ENCODE peak calls at places on chromosomes 2 and 18, in four cellular contexts. Y is NCI-H510A treated with DMSO at 0.1 percent for 48 hours, L is occipital lobe, S is NCI-H1105. W is an unnamed sample.

GRCh38 chr18:46067431-46068007 is 4.5 kb downstream of the PSTPIP2 start:
- DNase-seq in Y (no peak), L (no peak), S (no peak), W (no peak)

GRCh38 chr18:74276609-74277008 is 15.2 kb downstream of the CYB5A start:
- DNase-seq in Y (no peak), L (no peak), S (no peak), W (no peak)

GRCh38 chr2:74281576-74281975 is 61.6 kb downstream of the SLC4A5 start:
- DNase-seq in Y (no peak), L (no peak), S (no peak), W (no peak)

GRCh38 chr2:73984922-73985317 is 210 bp downstream of the TET3 start:
- DNase-seq in Y (peak; percentile 19), L (no peak), S (no peak), W (no peak)

GRCh38 chr18:48979944-48980890 is 29.5 kb upstream of the SMAD7 start:
- DNase-seq in Y (no peak), L (no peak), S (no peak), W (no peak)

GRCh38 chr2:8006181-8006580 is 675.7 kb upstream of the ID2 start:
- DNase-seq in Y (no peak), L (no peak), S (no peak), W (no peak)

GRCh38 chr2:241443486-241444223 is 64.7 kb downstream of the STK25 start:
- DNase-seq in Y (peak; percentile 41), L (no peak), S (peak; percentile 1), W (no peak)

GRCh38 chr18:63128242-63128967 is 191.2 kb downstream of the BCL2 start:
- DNase-seq in Y (no peak), L (no peak), S (no peak), W (no peak)

GRCh38 chr2:168948621-168949212 is 47.6 kb downstream of the G6PC2 start:
- DNase-seq in Y (no peak), L (no peak), S (no peak), W (no peak)

GRCh38 chr18:76149284-76149683 is 345.8 kb downstream of the ZNF516 start:
- DNase-seq in Y (no peak), L (no peak), S (no peak), W (no peak)

GRCh38 chr2:231280861-231281260 is 82.4 kb downstream of the ARMC9 start:
- DNase-seq in Y (no peak), L (no peak), S (no peak), W (no peak)

GRCh38 chr2:65326276-65326675 is 98.6 kb downstream of the ACTR2 start:
- DNase-seq in Y (peak; percentile 83), L (no peak), S (no peak), W (no peak)

GRCh38 chr2:17758123-17758522 is 4.2 kb downstream of the GEN1 start:
- DNase-seq in Y (no peak), L (no peak), S (no peak), W (no peak)

GRCh38 chr2:157792345-157793052 is 83.6 kb downstream of the ACVR1 start:
- DNase-seq in Y (no peak), L (no peak), S (no peak), W (no peak)

GRCh38 chr2:94759211-94759610 is 112.0 kb upstream of the TEKT4 start:
- DNase-seq in Y (no peak), L (no peak), S (no peak), W (no peak)

GRCh38 chr2:215664847-215665525 is 229.1 kb upstream of the FN1 start:
- DNase-seq in Y (no peak), L (no peak), S (no peak), W (no peak)

GRCh38 chr2:201909348-201909747 is 103.0 kb downstream of the CDK15 start:
- DNase-seq in Y (no peak), L (no peak), S (no peak), W (no peak)

GRCh38 chr18:77098033-77098432 is 34.5 kb downstream of the MBP start:
- DNase-seq in Y (no peak), L (no peak), S (no peak), W (no peak)

GRCh38 chr18:11980148-11980554 is 1.2 kb upstream of the IMPA2 start:
- DNase-seq in Y (peak; percentile 53), L (no peak), S (no peak), W (no peak)

GRCh38 chr2:215171151-215171550 is 32.7 kb upstream of the ABCA12 start:
- DNase-seq in Y (no peak), L (no peak), S (no peak), W (no peak)

GRCh38 chr18:3304832-3305231 is 42.9 kb downstream of the MYL12B start:
- DNase-seq in Y (no peak), L (no peak), S (no peak), W (no peak)

GRCh38 chr2:60483400-60483799 is 70.1 kb downstream of the BCL11A start:
- DNase-seq in Y (no peak), L (no peak), S (no peak), W (no peak)

GRCh38 chr18:58310517-58310916 is 266.5 kb downstream of the NEDD4L start:
- DNase-seq in Y (peak; percentile 59), L (no peak), S (no peak), W (no peak)

GRCh38 chr18:47108373-47108772 is 41.9 kb downstream of the HDHD2 start:
- DNase-seq in Y (no peak), L (no peak), S (no peak), W (no peak)

GRCh38 chr18:76251691-76252090 is 243.4 kb downstream of the ZNF516 start:
- DNase-seq in Y (no peak), L (no peak), S (no peak), W (no peak)

GRCh38 chr18:55031576-55031975 is 72.3 kb upstream of the CCDC68 start:
- DNase-seq in Y (no peak), L (no peak), S (no peak), W (no peak)

GRCh38 chr18:59842947-59843346 is 56.8 kb upstream of the PMAIP1 start:
- DNase-seq in Y (no peak), L (no peak), S (no peak), W (no peak)

GRCh38 chr2:41867553-41867952 is 180.3 kb upstream of the PKDCC start:
- DNase-seq in Y (no peak), L (no peak), S (no peak), W (no peak)

GRCh38 chr18:55124078-55124477 is 164.8 kb upstream of the CCDC68 start:
- DNase-seq in Y (no peak), L (no peak), S (no peak), W (no peak)

GRCh38 chr2:219107837-219108236 is 47.1 kb upstream of the IHH start:
- DNase-seq in Y (no peak), L (no peak), S (no peak), W (no peak)

GRCh38 chr18:44744206-44745180 is 63.8 kb downstream of the SETBP1 start:
- DNase-seq in Y (no peak), L (peak; percentile 28), S (no peak), W (no peak)

GRCh38 chr2:45930396-45930792 is 278.9 kb downstream of the PRKCE start:
- DNase-seq in Y (peak; percentile 80), L (peak; percentile 19), S (no peak), W (no peak)

GRCh38 chr2:60351802-60352201 is 201.7 kb downstream of the BCL11A start:
- DNase-seq in Y (no peak), L (no peak), S (no peak), W (no peak)

GRCh38 chr2:115161531-115162453 is 719.4 kb downstream of the DPP10 start:
- DNase-seq in Y (peak; percentile 67), L (peak; percentile 56), S (peak; percentile 57), W (no peak)

GRCh38 chr2:240431276-240431662 is 4.2 kb upstream of the GPC1 start:
- DNase-seq in Y (no peak), L (no peak), S (no peak), W (no peak)

GRCh38 chr2:201138401-201138970 is 22.5 kb downstream of the CFLAR start:
- DNase-seq in Y (no peak), L (no peak), S (no peak), W (no peak)

GRCh38 chr2:166727105-166727504 is 161.2 kb upstream of the XIRP2 start:
- DNase-seq in Y (no peak), L (no peak), S (no peak), W (no peak)

GRCh38 chr2:218393750-218394290 is 5.8 kb upstream of the CTDSP1 start:
- DNase-seq in Y (no peak), L (no peak), S (no peak), W (no peak)

GRCh38 chr2:43343573-43344304 is 117.3 kb upstream of the ZFP36L2 start:
- DNase-seq in Y (no peak), L (no peak), S (no peak), W (no peak)

W was measured in NCI-H1436 treated with DMSO at 0.1 percent for 48 hours.